ENCODE peak calls at places on chromosome 6, in ten cellular contexts. X is HFF-Myc, K is HepG2, W is GM12864, B is body of pancreas, Y is astrocyte, H is lower lobe of right lung, O is endothelial cell of umbilical vein, G is pancreas, M is heart left ventricle. Z is an unnamed sample.

GRCh38 chr6:117502580-117502979 is 20.1 kb downstream of the DCBLD1 start:
- DNase-seq in X (no peak), K (no peak), W (no peak), B (no peak), Y (no peak), H (no peak), O (no peak), G (no peak), M (no peak), Z (no peak)

GRCh38 chr6:83221302-83221701 is 28.1 kb downstream of the RWDD2A start:
- DNase-seq in X (no peak), K (no peak), W (no peak), B (no peak), Y (peak), H (no peak), O (no peak), G (no peak), M (no peak), Z (no peak)

GRCh38 chr6:103522045-103522444 is 1337.7 kb downstream of the HACE1 start:
- DNase-seq in X (no peak), K (peak), W (no peak), B (no peak), Y (no peak), H (peak), O (no peak), G (no peak), M (no peak), Z (no peak)

GRCh38 chr6:139538366-139538765 is 163.9 kb upstream of the CITED2 start:
- DNase-seq in X (no peak), K (no peak), W (no peak), B (no peak), Y (no peak), H (no peak), O (peak), G (no peak), M (no peak), Z (no peak)

GRCh38 chr6:5698318-5698717 is 308.4 kb downstream of the NRN1 start:
- DNase-seq in X (no peak), K (no peak), W (no peak), B (no peak), Y (no peak), H (no peak), O (no peak), G (no peak), M (no peak), Z (no peak)

GRCh38 chr6:154223296-154223695 is 133.3 kb downstream of the IPCEF1 start:
- DNase-seq in X (no peak), K (no peak), W (no peak), B (no peak), Y (no peak), H (no peak), O (no peak), G (no peak), M (no peak), Z (no peak)

GRCh38 chr6:135576055-135576454 is 78.5 kb upstream of the AHI1 start:
- DNase-seq in X (no peak), K (no peak), W (no peak), B (no peak), Y (peak), H (no peak), O (no peak), G (no peak), M (no peak), Z (peak)

GRCh38 chr6:62775427-62776022 is 435.7 kb upstream of the FKBP1C start:
- DNase-seq in X (no peak), K (peak), W (no peak), B (no peak), Y (no peak), H (no peak), O (no peak), G (no peak), M (no peak), Z (no peak)

GRCh38 chr6:130132286-130132701 is 90.5 kb downstream of the SAMD3 start:
- DNase-seq in X (no peak), K (no peak), W (no peak), B (no peak), Y (no peak), H (no peak), O (no peak), G (no peak), M (no peak), Z (no peak)

DNA sequence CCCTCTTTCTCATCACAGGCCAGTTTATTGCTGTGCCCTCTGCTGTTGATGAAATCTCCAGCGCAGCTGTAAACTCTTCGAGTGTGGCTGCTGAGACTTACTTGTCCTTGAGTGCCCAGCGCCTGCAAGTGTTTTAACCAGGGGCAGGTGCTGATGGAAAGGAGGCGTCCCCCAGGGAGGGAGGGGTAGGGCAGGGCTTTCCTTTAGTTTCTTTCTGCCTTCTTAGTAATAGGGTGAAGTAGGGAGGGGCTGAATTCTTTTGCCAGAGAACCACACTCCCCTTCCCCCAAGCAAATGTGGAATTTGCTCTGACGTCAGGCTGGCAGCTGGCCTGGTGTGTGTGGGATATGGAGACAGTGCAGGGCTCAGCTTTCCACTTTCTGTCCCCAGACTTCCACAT is 61.2 kb downstream of the IGF2R start:
- DNase-seq in X (peak), K (no peak), W (no peak), B (peak), Y (peak), H (peak), O (peak), G (peak), M (peak), Z (peak)
- TF ChIP-seq CTCF in X (no peak), K (no peak), W (no peak), B (no peak), Y (no peak), H (no peak), O (no peak), G (no peak), M (peak), Z (no peak)

GRCh38 chr6:110043366-110043994 is 65.4 kb downstream of the GPR6 start:
- DNase-seq in X (no peak), K (no peak), W (no peak), B (no peak), Y (no peak), H (no peak), O (no peak), G (no peak), M (no peak), Z (no peak)

GRCh38 chr6:110041149-110041548 is 63.0 kb downstream of the GPR6 start:
- DNase-seq in X (no peak), K (no peak), W (no peak), B (no peak), Y (no peak), H (no peak), O (no peak), G (no peak), M (no peak), Z (no peak)

GRCh38 chr6:110044093-110044492 is 66.0 kb downstream of the GPR6 start:
- DNase-seq in X (no peak), K (no peak), W (no peak), B (no peak), Y (no peak), H (no peak), O (no peak), G (no peak), M (no peak), Z (no peak)

GRCh38 chr6:110041830-110042229 is 63.7 kb downstream of the GPR6 start:
- DNase-seq in X (no peak), K (no peak), W (no peak), B (no peak), Y (no peak), H (no peak), O (no peak), G (no peak), M (no peak), Z (no peak)

DNA sequence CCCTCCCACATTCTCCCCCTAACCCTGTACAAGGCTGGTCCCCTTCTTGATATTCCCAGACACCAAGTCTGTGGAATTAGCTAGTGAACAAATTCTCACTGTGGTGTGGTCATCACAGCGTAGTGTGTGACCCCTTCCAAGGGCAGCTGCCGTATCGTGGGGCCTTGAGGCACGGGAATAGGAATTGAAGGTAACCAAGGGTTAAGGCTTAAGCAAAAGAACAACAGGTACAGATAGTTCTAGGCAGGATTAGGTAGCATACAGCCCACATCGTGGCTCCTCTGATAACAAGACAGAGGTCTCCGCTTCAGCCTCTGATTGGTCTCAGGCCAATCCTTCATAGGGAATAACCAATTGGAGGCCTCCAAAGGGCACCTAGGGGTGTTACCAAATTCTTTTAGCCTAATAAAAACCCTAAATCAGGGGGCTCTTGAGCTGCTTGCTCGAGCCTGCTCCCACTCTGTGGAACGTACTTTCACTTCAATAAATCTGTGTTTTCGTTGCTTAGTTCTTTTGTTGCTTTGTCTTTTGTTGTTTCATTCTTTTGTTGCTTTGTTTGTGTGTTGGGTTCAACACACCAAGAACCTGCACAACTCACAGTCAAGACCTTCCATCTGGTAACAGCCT is 64.7 kb downstream of the GPR6 start:
- DNase-seq in X (no peak), K (no peak), W (no peak), B (no peak), Y (no peak), H (no peak), O (no peak), G (no peak), M (no peak), Z (no peak)
- H3K4me3 ChIP-seq in X (no peak), K (no peak), W (no peak), B (no peak), Y (no peak), H (no peak), O (no peak), G (no peak), M (no peak), Z (no peak)

GRCh38 chr6:163806761-163807499 is 392.4 kb downstream of the QKI start:
- DNase-seq in X (peak), K (no peak), W (no peak), B (no peak), Y (peak), H (no peak), O (no peak), G (no peak), M (no peak), Z (no peak)
- TF ChIP-seq CTCF in X (no peak), K (no peak), W (no peak), B (no peak), Y (no peak), H (no peak), O (no peak), G (no peak), M (no peak), Z (no peak)

GRCh38 chr6:13406051-13406477 is 77.7 kb upstream of the TBC1D7 start:
- DNase-seq in X (no peak), K (peak), W (no peak), B (peak), Y (no peak), H (no peak), O (no peak), G (no peak), M (no peak), Z (no peak)

GRCh38 chr6:13407709-13408695 is 79.4 kb downstream of the GFOD1 start:
- DNase-seq in X (no peak), K (peak), W (no peak), B (peak), Y (peak), H (peak), O (no peak), G (no peak), M (no peak), Z (peak)

GRCh38 chr6:13406781-13407180 is 78.4 kb upstream of the TBC1D7 start:
- DNase-seq in X (no peak), K (peak), W (no peak), B (no peak), Y (no peak), H (no peak), O (no peak), G (no peak), M (no peak), Z (no peak)

GRCh38 chr6:13404892-13405254 is 76.5 kb upstream of the TBC1D7 start:
- DNase-seq in X (no peak), K (no peak), W (no peak), B (no peak), Y (no peak), H (no peak), O (no peak), G (no peak), M (no peak), Z (no peak)

GRCh38 chr6:13407368-13407708 is 79.0 kb upstream of the TBC1D7 start:
- DNase-seq in X (no peak), K (no peak), W (no peak), B (no peak), Y (no peak), H (no peak), O (no peak), G (no peak), M (no peak), Z (no peak)
- H3K4me3 ChIP-seq in X (no peak), K (no peak), W (no peak), B (no peak), Y (no peak), H (no peak), O (no peak), G (no peak), M (no peak), Z (no peak)

GRCh38 chr6:164897523-164898094 is 411.8 kb downstream of the C6orf118 start:
- DNase-seq in X (no peak), K (no peak), W (no peak), B (no peak), Y (no peak), H (no peak), O (no peak), G (no peak), M (no peak), Z (no peak)
- TF ChIP-seq CTCF in X (no peak), K (no peak), W (no peak), B (no peak), Y (no peak), H (no peak), O (no peak), G (no peak), M (no peak), Z (no peak)

DNA sequence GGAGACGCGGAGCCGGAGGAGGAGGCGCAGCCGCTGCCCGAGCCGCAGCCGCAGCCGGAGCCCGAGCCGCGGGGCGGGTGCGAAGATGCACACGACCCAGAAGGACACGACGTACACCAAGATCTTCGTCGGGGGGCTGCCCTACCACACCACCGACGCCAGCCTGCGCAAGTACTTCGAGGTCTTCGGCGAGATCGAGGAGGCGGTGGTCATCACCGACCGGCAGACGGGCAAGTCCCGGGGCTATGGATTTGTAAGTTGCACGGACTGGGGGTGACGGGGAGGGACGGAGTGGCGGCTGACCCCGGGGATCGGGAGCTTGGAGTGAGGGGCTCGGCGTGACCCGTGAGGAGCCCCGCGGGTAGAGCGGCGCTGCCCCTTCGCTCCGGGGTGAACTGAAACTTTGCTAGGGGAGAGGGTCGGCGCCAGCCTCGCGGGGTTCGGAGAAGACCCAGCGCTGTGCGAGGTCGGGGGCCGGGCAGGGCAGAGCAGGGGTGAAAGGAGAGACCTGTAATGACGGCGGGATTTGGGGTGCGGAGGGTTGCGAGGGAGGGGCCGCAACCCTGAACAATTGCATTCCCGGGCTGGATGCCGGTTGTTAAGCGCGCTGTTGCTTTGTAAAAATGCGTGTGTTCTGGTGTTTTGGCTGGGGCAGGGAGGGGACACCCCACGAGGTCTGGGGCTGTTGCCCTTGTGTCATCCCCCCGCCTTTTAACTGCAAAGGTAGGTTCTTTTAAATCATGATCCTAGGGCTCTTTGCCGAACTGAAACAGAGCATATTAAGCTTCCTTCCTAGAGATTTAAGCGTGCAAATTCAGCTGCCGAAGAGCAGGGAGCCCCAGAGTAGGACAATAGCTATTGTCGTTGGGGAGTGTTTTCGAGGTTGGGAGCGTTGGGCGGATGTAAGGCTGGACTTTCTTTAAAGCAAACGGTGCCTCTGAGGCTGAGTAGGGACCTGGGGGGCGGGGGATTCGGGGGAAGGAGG is 628 bp downstream of the RBM24 start:
- DNase-seq in X (no peak), K (no peak), W (no peak), B (peak), Y (peak), H (no peak), O (peak), G (peak), M (no peak), Z (no peak)
- H3K4me3 ChIP-seq in X (peak), K (peak), W (no peak), B (no peak), Y (peak), H (peak), O (peak), G (peak), M (peak), Z (peak)

GRCh38 chr6:166774292-166774691 is 147.2 kb upstream of the RPS6KA2 start:
- DNase-seq in X (no peak), K (no peak), W (no peak), B (no peak), Y (no peak), H (no peak), O (no peak), G (no peak), M (no peak), Z (no peak)

GRCh38 chr6:166770216-166771116 is 143.4 kb upstream of the RPS6KA2 start:
- DNase-seq in X (no peak), K (no peak), W (no peak), B (no peak), Y (no peak), H (no peak), O (no peak), G (no peak), M (no peak), Z (no peak)

GRCh38 chr6:166771701-166772100 is 144.7 kb upstream of the RPS6KA2 start:
- DNase-seq in X (no peak), K (no peak), W (no peak), B (no peak), Y (no peak), H (no peak), O (no peak), G (no peak), M (no peak), Z (no peak)

GRCh38 chr6:166774770-166775169 is 147.7 kb upstream of the RPS6KA2 start:
- DNase-seq in X (no peak), K (no peak), W (no peak), B (no peak), Y (no peak), H (no peak), O (no peak), G (no peak), M (no peak), Z (no peak)

GRCh38 chr6:166772518-166772917 is 145.5 kb upstream of the RPS6KA2 start:
- DNase-seq in X (no peak), K (no peak), W (no peak), B (no peak), Y (no peak), H (no peak), O (no peak), G (no peak), M (no peak), Z (no peak)
- TF ChIP-seq CTCF in X (peak), K (peak), W (peak), B (no peak), Y (no peak), H (no peak), O (no peak), G (no peak), M (no peak), Z (no peak)

GRCh38 chr6:41467627-41468404 is 78.4 kb upstream of the FOXP4 start:
- DNase-seq in X (no peak), K (no peak), W (no peak), B (no peak), Y (no peak), H (no peak), O (no peak), G (no peak), M (no peak), Z (no peak)

GRCh38 chr6:41471064-41471895 is 74.9 kb upstream of the FOXP4 start:
- DNase-seq in X (no peak), K (no peak), W (no peak), B (no peak), Y (no peak), H (no peak), O (no peak), G (no peak), M (no peak), Z (no peak)

GRCh38 chr6:41470341-41471063 is 75.7 kb upstream of the FOXP4 start:
- DNase-seq in X (no peak), K (no peak), W (no peak), B (peak), Y (peak), H (peak), O (no peak), G (no peak), M (peak), Z (no peak)

GRCh38 chr6:41469951-41470340 is 76.2 kb upstream of the FOXP4 start:
- DNase-seq in X (no peak), K (no peak), W (no peak), B (no peak), Y (peak), H (peak), O (no peak), G (no peak), M (no peak), Z (no peak)

GRCh38 chr6:41469156-41469950 is 76.8 kb upstream of the FOXP4 start:
- DNase-seq in X (no peak), K (no peak), W (no peak), B (no peak), Y (no peak), H (no peak), O (no peak), G (no peak), M (no peak), Z (no peak)
- H3K4me3 ChIP-seq in X (no peak), K (no peak), W (no peak), B (no peak), Y (peak), H (peak), O (no peak), G (no peak), M (no peak), Z (no peak)

DNA sequence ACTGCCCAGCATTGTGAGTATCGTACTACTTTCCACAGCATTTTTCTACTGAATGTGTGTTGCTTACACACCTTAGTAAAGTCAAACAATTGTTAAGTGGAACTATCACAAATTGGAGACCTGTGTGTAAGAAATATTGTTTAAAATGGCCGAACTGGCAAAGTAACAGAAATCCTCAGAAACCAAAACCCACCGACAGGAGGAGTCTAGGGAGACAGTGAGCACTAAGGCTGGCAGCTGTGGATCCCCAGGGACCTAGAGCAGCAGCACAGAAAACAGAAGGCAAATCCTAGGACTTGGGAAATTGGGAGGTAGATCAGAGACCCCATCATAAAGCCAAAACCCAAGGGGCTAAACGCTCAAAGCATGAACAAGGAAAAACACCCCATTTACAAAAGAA is 69.9 kb downstream of the SESN1 start:
- DNase-seq in X (no peak), K (no peak), W (no peak), B (no peak), Y (no peak), H (no peak), O (no peak), G (no peak), M (no peak), Z (no peak)
- TF ChIP-seq CTCF in X (no peak), K (no peak), W (no peak), B (no peak), Y (no peak), H (no peak), O (no peak), G (no peak), M (no peak), Z (no peak)